ENCODE peak calls at places on chromosome 12, in nine cellular contexts. X is gastrocnemius medialis; A is aorta; N is lower lobe of right lung; R is GM23248; F is heart right ventricle; E is CD8-positive, alpha-beta memory T cell; P is kidney; I is cardiac muscle cell. B is an unnamed sample. For H3K4me1, the result is how much of the 10 kb centered on the place peaks cover.

GRCh38 chr12:5402009-5402408 is 29.9 kb upstream of the NTF3 start:
- DNase-seq in X (no peak), A (no peak), N (no peak), R (no peak), F (no peak), E (no peak), P (no peak), I (no peak), B (no peak)

GRCh38 chr12:105100207-105100985 is 7.1 kb upstream of the WASHC4 start:
- DNase-seq in X (no peak), A (no peak), N (no peak), R (peak), F (no peak), E (no peak), P (no peak), I (no peak), B (no peak)

GRCh38 chr12:110012137-110012536 is 12.9 kb downstream of the ANKRD13A start:
- DNase-seq in X (no peak), A (no peak), N (peak), R (peak), F (no peak), E (no peak), P (peak), I (no peak), B (no peak)

GRCh38 chr12:49811136-49811535 is 17.1 kb downstream of the NCKAP5L start:
- DNase-seq in X (no peak), A (no peak), N (no peak), R (no peak), F (no peak), E (no peak), P (no peak), I (no peak), B (no peak)

GRCh38 chr12:104348283-104348993 is 44.9 kb downstream of the EID3 start:
- DNase-seq in X (no peak), A (no peak), N (no peak), R (no peak), F (no peak), E (no peak), P (no peak), I (no peak), B (no peak)

GRCh38 chr12:75969768-75970167 is 61.8 kb downstream of the PHLDA1 start:
- DNase-seq in X (no peak), A (peak), N (no peak), R (peak), F (no peak), E (no peak), P (no peak), I (no peak), B (no peak)

GRCh38 chr12:6067152-6067916 is 57.1 kb downstream of the VWF start:
- DNase-seq in X (no peak), A (no peak), N (no peak), R (peak), F (no peak), E (no peak), P (no peak), I (no peak), B (peak)

GRCh38 chr12:46661161-46661845 is 164.5 kb downstream of the SLC38A4 start:
- DNase-seq in X (no peak), A (no peak), N (no peak), R (peak), F (no peak), E (no peak), P (no peak), I (peak), B (no peak)

GRCh38 chr12:24728366-24728765 is 220.5 kb downstream of the BCAT1 start:
- DNase-seq in X (no peak), A (no peak), N (no peak), R (peak), F (no peak), E (no peak), P (no peak), I (peak), B (no peak)

GRCh38 chr12:40336573-40337199 is 111.9 kb downstream of the LRRK2 start:
- DNase-seq in X (no peak), A (no peak), N (no peak), R (peak), F (no peak), E (no peak), P (no peak), I (peak), B (no peak)

GRCh38 chr12:23552417-23552816 is 397.1 kb downstream of the SOX5 start:
- DNase-seq in X (no peak), A (no peak), N (no peak), R (no peak), F (no peak), E (no peak), P (no peak), I (no peak), B (no peak)

GRCh38 chr12:534216-534615 is 74.5 kb downstream of the B4GALNT3 start:
- DNase-seq in X (no peak), A (no peak), N (no peak), R (no peak), F (no peak), E (no peak), P (peak), I (no peak), B (no peak)

GRCh38 chr12:724194-724855 is 28.1 kb upstream of the WNK1 start:
- DNase-seq in X (no peak), A (no peak), N (no peak), R (peak), F (no peak), E (no peak), P (no peak), I (peak), B (no peak)

GRCh38 chr12:64749466-64750202 is 9.6 kb downstream of the GNS start:
- DNase-seq in X (no peak), A (no peak), N (peak), R (no peak), F (no peak), E (no peak), P (no peak), I (no peak), B (peak)

GRCh38 chr12:42104784-42105183 is 39.9 kb downstream of the GXYLT1 start:
- DNase-seq in X (no peak), A (no peak), N (no peak), R (no peak), F (no peak), E (no peak), P (no peak), I (no peak), B (no peak)

GRCh38 chr12:10101042-10101579 is 2.3 kb upstream of the CLEC1A start:
- DNase-seq in X (no peak), A (no peak), N (no peak), R (peak), F (no peak), E (no peak), P (peak), I (no peak), B (peak)

GRCh38 chr12:59850268-59850667 is 254.4 kb downstream of the SLC16A7 start:
- DNase-seq in X (no peak), A (no peak), N (no peak), R (no peak), F (no peak), E (no peak), P (no peak), I (no peak), B (no peak)

GRCh38 chr12:98750511-98750910 is 105.4 kb downstream of the APAF1 start:
- DNase-seq in X (no peak), A (no peak), N (no peak), R (peak), F (no peak), E (no peak), P (no peak), I (no peak), B (no peak)

DNA sequence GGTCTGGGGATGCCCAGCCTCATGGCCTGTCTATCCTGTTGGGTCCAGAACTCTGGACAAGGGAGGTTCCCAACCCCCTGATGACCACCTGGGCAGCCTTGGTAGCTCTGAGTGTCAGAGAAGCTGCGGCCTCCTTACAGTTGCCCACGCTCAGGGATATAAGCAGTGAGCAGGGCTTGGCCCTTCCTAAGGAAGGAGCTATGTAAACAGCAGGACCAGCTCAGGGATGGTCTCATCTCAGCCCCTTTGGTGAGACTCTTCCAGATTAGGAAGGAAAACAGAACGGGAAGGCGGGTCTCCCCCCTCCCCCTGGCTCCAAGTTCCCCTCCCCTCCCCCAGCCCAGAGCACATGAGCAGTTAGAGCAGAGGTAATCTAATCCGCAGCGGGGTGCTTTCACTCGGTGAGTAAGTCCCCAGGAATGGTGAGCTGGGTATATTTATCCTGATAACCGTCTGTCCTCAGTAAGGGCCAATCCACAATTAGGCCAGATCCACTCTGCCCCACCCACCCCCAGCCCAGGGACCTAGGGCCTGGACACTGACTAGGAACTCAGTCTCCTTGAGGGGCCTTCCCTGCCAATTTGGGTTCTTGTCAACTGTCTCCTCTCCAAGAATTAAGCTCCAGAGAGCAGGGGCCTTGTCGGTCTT is 29.5 kb upstream of the RPLP0 start:
- DNase-seq in X (peak), A (peak), N (peak), R (peak), F (peak), E (no peak), P (peak), I (peak), B (peak)
- H3K4me1 ChIP-seq in X (half or more), A (under half), N (half or more), R (half or more), F (half or more), E (half or more), P (half or more), I (half or more), B (half or more)

DNA sequence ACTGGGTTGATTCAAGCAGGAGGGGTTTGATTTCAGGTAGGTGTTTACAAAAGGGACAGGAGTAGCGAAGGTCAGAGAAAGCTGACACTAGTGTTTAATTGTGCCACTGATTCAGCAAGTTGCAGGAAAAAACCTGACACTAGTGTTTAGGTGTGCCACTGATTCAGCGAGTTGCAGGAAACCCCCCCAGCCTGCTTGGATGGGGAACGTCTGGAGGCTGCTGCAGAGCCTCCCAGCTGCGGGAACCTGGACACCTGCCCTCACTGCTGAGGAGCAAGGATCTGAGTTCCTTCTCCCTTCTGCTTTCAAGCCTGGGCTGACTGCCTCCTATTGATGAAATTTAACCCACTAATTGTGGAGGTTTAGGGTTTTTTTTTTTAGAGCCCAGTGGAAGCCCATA is 84.2 kb downstream of the AVPR1A start:
- DNase-seq in X (no peak), A (no peak), N (no peak), R (no peak), F (no peak), E (no peak), P (no peak), I (no peak), B (no peak)
- H3K4me3 ChIP-seq in X (no peak), A (no peak), N (no peak), R (no peak), F (no peak), E (no peak), P (no peak), I (no peak), B (no peak)

GRCh38 chr12:88638388-88638787 is 58.1 kb upstream of the KITLG start:
- DNase-seq in X (no peak), A (no peak), N (no peak), R (peak), F (no peak), E (no peak), P (no peak), I (peak), B (no peak)
- H3K27ac ChIP-seq in X (no peak), A (no peak), N (no peak), R (peak), F (peak), E (no peak), P (no peak), I (no peak), B (no peak)

GRCh38 chr12:117686911-117687377 is 281.8 kb downstream of the KSR2 start:
- DNase-seq in X (no peak), A (peak), N (no peak), R (peak), F (no peak), E (no peak), P (peak), I (no peak), B (no peak)

GRCh38 chr12:117684471-117684870 is 284.3 kb downstream of the KSR2 start:
- DNase-seq in X (no peak), A (no peak), N (no peak), R (no peak), F (no peak), E (no peak), P (no peak), I (no peak), B (no peak)

GRCh38 chr12:117685115-117685926 is 283.5 kb downstream of the KSR2 start:
- DNase-seq in X (peak), A (peak), N (no peak), R (peak), F (no peak), E (no peak), P (peak), I (peak), B (peak)

GRCh38 chr12:117689857-117690256 is 278.9 kb downstream of the KSR2 start:
- DNase-seq in X (no peak), A (no peak), N (no peak), R (no peak), F (no peak), E (no peak), P (no peak), I (no peak), B (no peak)

DNA sequence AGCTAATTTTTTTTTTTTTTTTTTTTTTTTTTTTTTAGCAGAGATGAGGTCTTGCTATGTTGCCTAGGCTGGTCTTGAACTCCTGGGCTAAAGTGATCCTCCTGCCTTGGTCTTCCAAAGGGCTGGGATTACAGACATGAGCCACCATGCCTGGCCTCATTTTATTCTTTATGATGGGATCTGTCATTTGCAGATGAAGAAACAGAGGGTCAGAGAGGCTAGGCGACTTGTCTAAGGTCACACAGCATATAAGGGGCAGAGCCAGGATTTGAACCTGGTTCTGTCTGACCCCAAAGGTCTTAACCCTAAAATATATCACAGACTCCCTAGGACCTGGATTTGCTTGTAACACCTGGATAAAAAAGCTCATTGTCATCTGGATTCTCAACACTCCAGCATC is 282.6 kb downstream of the KSR2 start:
- DNase-seq in X (no peak), A (no peak), N (no peak), R (no peak), F (no peak), E (no peak), P (no peak), I (no peak), B (no peak)
- H3K4me1 ChIP-seq in X (under half), A (under half), N (under half), R (under half), F (under half), E (under half), P (under half), I (under half), B (under half)

GRCh38 chr12:124938606-124939427 is 24.4 kb upstream of the UBC start:
- DNase-seq in X (peak), A (peak), N (no peak), R (peak), F (peak), E (peak), P (peak), I (peak), B (peak)

GRCh38 chr12:124939428-124940142 is 25.1 kb upstream of the UBC start:
- DNase-seq in X (peak), A (peak), N (peak), R (peak), F (peak), E (peak), P (peak), I (peak), B (peak)

GRCh38 chr12:124941170-124941527 is 26.7 kb upstream of the UBC start:
- DNase-seq in X (no peak), A (no peak), N (no peak), R (no peak), F (no peak), E (no peak), P (no peak), I (no peak), B (no peak)

GRCh38 chr12:124940143-124940392 is 25.6 kb upstream of the UBC start:
- DNase-seq in X (no peak), A (no peak), N (no peak), R (no peak), F (no peak), E (no peak), P (no peak), I (no peak), B (no peak)

GRCh38 chr12:124940393-124941169 is 26.1 kb upstream of the UBC start:
- DNase-seq in X (peak), A (peak), N (peak), R (peak), F (peak), E (peak), P (peak), I (peak), B (peak)
- H3K4me3 ChIP-seq in X (peak), A (no peak), N (peak), R (peak), F (peak), E (peak), P (peak), I (peak), B (peak)

GRCh38 chr12:47804177-47804576 is 15.5 kb downstream of the HDAC7 start:
- DNase-seq in X (no peak), A (no peak), N (no peak), R (no peak), F (no peak), E (no peak), P (no peak), I (no peak), B (peak)

GRCh38 chr12:47801904-47802246 is 17.8 kb downstream of the HDAC7 start:
- DNase-seq in X (no peak), A (no peak), N (peak), R (no peak), F (no peak), E (no peak), P (no peak), I (no peak), B (peak)

GRCh38 chr12:47802312-47802711 is 17.4 kb downstream of the HDAC7 start:
- DNase-seq in X (no peak), A (no peak), N (peak), R (peak), F (no peak), E (no peak), P (no peak), I (no peak), B (no peak)

GRCh38 chr12:47801170-47801903 is 18.4 kb downstream of the HDAC7 start:
- DNase-seq in X (no peak), A (peak), N (peak), R (peak), F (no peak), E (no peak), P (peak), I (no peak), B (peak)

DNA sequence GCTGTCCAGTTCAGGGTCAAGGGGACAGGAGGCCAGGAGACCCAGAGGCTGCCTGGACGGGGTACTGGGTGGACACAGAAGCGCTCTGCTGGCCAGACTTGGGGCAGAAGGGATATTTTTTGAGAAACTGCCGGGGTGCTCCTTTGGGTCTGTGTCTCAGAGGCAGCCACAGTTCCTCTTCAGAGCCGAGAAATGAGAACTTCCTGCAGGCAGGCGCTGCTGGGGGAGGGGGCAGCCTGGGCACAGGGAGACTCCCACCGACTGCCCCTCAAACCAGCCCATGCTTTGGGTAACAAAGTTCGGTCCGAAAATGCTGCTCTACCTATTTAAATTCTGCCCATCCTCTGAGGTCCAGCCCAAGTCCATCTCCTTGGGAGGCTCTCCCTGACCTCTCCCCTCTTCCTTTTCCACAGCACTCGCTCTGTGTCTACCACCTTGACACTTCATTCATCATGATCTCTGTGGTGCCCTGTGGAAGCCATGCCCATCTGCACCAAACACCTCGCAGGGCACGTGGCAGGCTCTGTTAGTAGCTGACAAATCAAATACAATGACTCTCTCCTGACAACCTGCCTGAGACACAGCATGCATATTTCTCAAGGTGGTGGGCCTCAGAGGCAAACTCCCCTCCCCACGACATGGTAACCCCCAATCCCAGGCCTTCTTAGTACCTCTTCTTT is 16.4 kb downstream of the HDAC7 start:
- DNase-seq in X (no peak), A (no peak), N (peak), R (no peak), F (no peak), E (no peak), P (no peak), I (no peak), B (peak)
- H3K27ac ChIP-seq in X (peak), A (no peak), N (peak), R (no peak), F (peak), E (no peak), P (peak), I (peak), B (peak)

GRCh38 chr12:123388948-123389559 is 5.1 kb downstream of the KMT5A start:
- DNase-seq in X (no peak), A (no peak), N (no peak), R (peak), F (no peak), E (no peak), P (no peak), I (no peak), B (peak)
- H3K4me1 ChIP-seq in X (under half), A (under half), N (half or more), R (under half), F (under half), E (under half), P (under half), I (under half), B (under half)

GRCh38 chr12:54034784-54035310 is 2.0 kb downstream of the HOXC5 start:
- DNase-seq in X (no peak), A (no peak), N (no peak), R (peak), F (no peak), E (no peak), P (no peak), I (no peak), B (no peak)

GRCh38 chr12:54035561-54036377 is 2.9 kb downstream of the HOXC5 start:
- DNase-seq in X (no peak), A (no peak), N (no peak), R (peak), F (no peak), E (no peak), P (no peak), I (no peak), B (no peak)

GRCh38 chr12:54032627-54033100 is at the start of gene HOXC5:
- DNase-seq in X (no peak), A (peak), N (no peak), R (peak), F (no peak), E (peak), P (peak), I (peak), B (peak)

GRCh38 chr12:54033106-54033979 is 493 bp downstream of the HOXC5 start:
- DNase-seq in X (no peak), A (no peak), N (no peak), R (peak), F (no peak), E (no peak), P (peak), I (no peak), B (no peak)

GRCh38 chr12:54033980-54034783 is 1.3 kb downstream of the HOXC5 start:
- DNase-seq in X (no peak), A (no peak), N (no peak), R (peak), F (no peak), E (no peak), P (no peak), I (no peak), B (no peak)
- H3K4me3 ChIP-seq in X (peak), A (peak), N (peak), R (peak), F (peak), E (no peak), P (no peak), I (no peak), B (peak)

B was measured in right cardiac atrium.